ENCODE peak calls at places on chromosomes 4 and X, in nine cellular contexts. J is kidney, V is HepG2, S is right atrium auricular region, I is fibroblast of lung, T is right lobe of liver, D is breast epithelium, A is foreskin fibroblast, E is fibroblast of mammary gland. L is an unnamed sample.

GRCh38 chr4:179095585-179096228 is 1653.5 kb upstream of the AGA start:
- DNase-seq in J (no peak), V (no peak), S (no peak), I (peak), T (no peak), D (no peak), A (no peak), E (peak), L (no peak)

GRCh38 chr4:98630804-98631454 is 27.5 kb downstream of the TSPAN5 start:
- DNase-seq in J (no peak), V (no peak), S (no peak), I (no peak), T (no peak), D (no peak), A (peak), E (peak), L (no peak)

GRCh38 chr4:56289934-56290333 is 97.4 kb downstream of the AASDH start:
- DNase-seq in J (no peak), V (no peak), S (no peak), I (no peak), T (no peak), D (no peak), A (no peak), E (no peak), L (peak)

GRCh38 chrX:11103751-11104150 is 7.4 kb upstream of the HCCS start:
- DNase-seq in J (no peak), V (no peak), S (no peak), I (no peak), T (no peak), D (no peak), A (no peak), E (no peak), L (no peak)

GRCh38 chr4:51906167-51906647 is 63.3 kb downstream of the DCUN1D4 start:
- DNase-seq in J (no peak), V (no peak), S (no peak), I (no peak), T (no peak), D (no peak), A (no peak), E (peak), L (peak)

GRCh38 chr4:17111959-17112659 is 213.7 kb upstream of the LDB2 start:
- DNase-seq in J (no peak), V (peak), S (no peak), I (no peak), T (no peak), D (no peak), A (no peak), E (peak), L (no peak)

GRCh38 chr4:6617246-6617645 is 23.2 kb upstream of the MRFAP1 start:
- DNase-seq in J (peak), V (no peak), S (no peak), I (no peak), T (no peak), D (no peak), A (no peak), E (no peak), L (no peak)

GRCh38 chrX:39855748-39856129 is 242.0 kb downstream of the BCOR start:
- DNase-seq in J (no peak), V (no peak), S (no peak), I (peak), T (no peak), D (no peak), A (no peak), E (peak), L (peak)

GRCh38 chr4:80592950-80593349 is 257.4 kb downstream of the CFAP299 start:
- DNase-seq in J (no peak), V (no peak), S (no peak), I (no peak), T (no peak), D (no peak), A (no peak), E (no peak), L (no peak)

GRCh38 chr4:71074452-71075299 is 81.2 kb downstream of the DCK start:
- DNase-seq in J (no peak), V (no peak), S (no peak), I (no peak), T (no peak), D (no peak), A (no peak), E (no peak), L (no peak)

GRCh38 chr4:168409089-168409801 is 71.0 kb downstream of the DDX60L start:
- DNase-seq in J (no peak), V (no peak), S (no peak), I (peak), T (no peak), D (no peak), A (peak), E (peak), L (peak)

GRCh38 chr4:185394568-185395254 is 1.0 kb downstream of the LRP2BP start:
- DNase-seq in J (no peak), V (no peak), S (no peak), I (no peak), T (no peak), D (no peak), A (peak), E (peak), L (no peak)

GRCh38 chrX:56802921-56803848 is 74.1 kb downstream of the NBDY start:
- DNase-seq in J (peak), V (peak), S (peak), I (peak), T (peak), D (peak), A (peak), E (peak), L (peak)

GRCh38 chrX:134782796-134783195 is 124.5 kb upstream of the PLAC1 start:
- DNase-seq in J (no peak), V (no peak), S (no peak), I (peak), T (no peak), D (no peak), A (no peak), E (peak), L (peak)

GRCh38 chr4:73705056-73705432 is 35.3 kb upstream of the CXCL8 start:
- DNase-seq in J (no peak), V (no peak), S (no peak), I (peak), T (no peak), D (no peak), A (peak), E (peak), L (peak)

GRCh38 chr4:169811476-169811875 is 53.7 kb upstream of the HPF1 start:
- DNase-seq in J (no peak), V (no peak), S (no peak), I (no peak), T (no peak), D (no peak), A (no peak), E (peak), L (no peak)

GRCh38 chrX:73525928-73526690 is 36.9 kb upstream of the CHIC1 start:
- DNase-seq in J (no peak), V (no peak), S (no peak), I (no peak), T (no peak), D (no peak), A (no peak), E (no peak), L (no peak)

GRCh38 chr4:31040106-31040505 is 319.9 kb downstream of the PCDH7 start:
- DNase-seq in J (no peak), V (no peak), S (no peak), I (no peak), T (no peak), D (no peak), A (no peak), E (no peak), L (no peak)

GRCh38 chr4:13912966-13913365 is 285.4 kb upstream of the BOD1L1 start:
- DNase-seq in J (no peak), V (no peak), S (no peak), I (peak), T (no peak), D (no peak), A (peak), E (peak), L (peak)

GRCh38 chr4:38365748-38366310 is 298.2 kb upstream of the KLF3 start:
- DNase-seq in J (no peak), V (peak), S (no peak), I (no peak), T (no peak), D (no peak), A (no peak), E (no peak), L (no peak)

GRCh38 chr4:149371021-149371420 is 444.6 kb downstream of the IQCM start:
- DNase-seq in J (no peak), V (peak), S (no peak), I (peak), T (peak), D (no peak), A (no peak), E (peak), L (peak)

GRCh38 chr4:80182237-80182866 is 15.0 kb upstream of the PRDM8 start:
- DNase-seq in J (no peak), V (no peak), S (no peak), I (no peak), T (no peak), D (no peak), A (no peak), E (no peak), L (no peak)

GRCh38 chr4:150078996-150079581 is 844 bp downstream of the DCLK2 start:
- DNase-seq in J (peak), V (no peak), S (no peak), I (peak), T (peak), D (no peak), A (peak), E (peak), L (peak)

GRCh38 chr4:48813984-48814383 is 16.9 kb upstream of the OCIAD1 start:
- DNase-seq in J (no peak), V (no peak), S (no peak), I (no peak), T (no peak), D (no peak), A (no peak), E (no peak), L (no peak)

GRCh38 chrX:134679226-134679625 is 21.0 kb upstream of the PLAC1 start:
- DNase-seq in J (no peak), V (no peak), S (no peak), I (peak), T (no peak), D (no peak), A (peak), E (peak), L (peak)

GRCh38 chr4:140675599-140676231 is 80.5 kb downstream of the TBC1D9 start:
- DNase-seq in J (no peak), V (no peak), S (no peak), I (no peak), T (no peak), D (no peak), A (no peak), E (no peak), L (no peak)

GRCh38 chr4:120228086-120228485 is 161.4 kb upstream of the MAD2L1 start:
- DNase-seq in J (no peak), V (no peak), S (no peak), I (peak), T (no peak), D (no peak), A (no peak), E (peak), L (peak)

GRCh38 chr4:137266511-137266910 is 265.8 kb downstream of the PCDH18 start:
- DNase-seq in J (no peak), V (no peak), S (no peak), I (no peak), T (no peak), D (no peak), A (no peak), E (peak), L (no peak)

GRCh38 chr4:163610642-163611041 is 116.2 kb downstream of the TMA16 start:
- DNase-seq in J (no peak), V (no peak), S (no peak), I (no peak), T (no peak), D (no peak), A (no peak), E (no peak), L (no peak)

GRCh38 chr4:97475621-97476020 is 667.7 kb downstream of the STPG2 start:
- DNase-seq in J (no peak), V (no peak), S (no peak), I (no peak), T (no peak), D (no peak), A (no peak), E (no peak), L (no peak)

GRCh38 chr4:144748814-144749555 is 103.0 kb downstream of the HHIP start:
- DNase-seq in J (no peak), V (no peak), S (no peak), I (no peak), T (no peak), D (no peak), A (no peak), E (no peak), L (no peak)

DNA sequence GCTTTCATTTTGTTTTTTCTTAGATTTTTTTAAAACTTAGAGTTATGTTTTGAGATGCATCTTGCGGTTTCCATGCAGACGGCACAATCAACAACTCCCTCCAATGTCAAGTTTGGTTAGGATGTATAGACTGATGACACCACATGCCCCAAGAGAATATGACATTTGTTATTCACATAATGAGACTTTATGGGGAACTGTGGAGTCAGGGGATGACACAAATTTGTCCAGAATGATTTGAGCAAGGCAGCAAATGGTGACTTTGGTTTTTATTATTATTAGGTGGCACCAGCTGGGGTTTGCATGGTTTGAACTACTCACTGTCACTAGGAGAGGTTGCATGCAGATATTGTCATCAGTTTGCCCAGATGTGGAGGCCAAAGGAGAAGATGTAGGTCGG is 461.8 kb upstream of the PRKX start:
- DNase-seq in J (no peak), V (no peak), S (no peak), I (no peak), T (no peak), D (no peak), A (no peak), E (no peak), L (no peak)
- H3K4me3 ChIP-seq in J (no peak), V (no peak), S (no peak), I (no peak), T (no peak), D (no peak), A (no peak), E (no peak), L (no peak)

GRCh38 chrX:37816766-37817165 is 30.6 kb downstream of the DYNLT3 start:
- DNase-seq in J (no peak), V (no peak), S (no peak), I (no peak), T (no peak), D (no peak), A (no peak), E (no peak), L (no peak)
- TF ChIP-seq CTCF in J (no peak), V (no peak), S (no peak), I (no peak), T (no peak), D (no peak), A (no peak), E (no peak), L (no peak)

GRCh38 chrX:16836371-16836770 is 33.8 kb downstream of the RBBP7 start:
- DNase-seq in J (no peak), V (peak), S (no peak), I (peak), T (no peak), D (no peak), A (peak), E (peak), L (no peak)

GRCh38 chrX:16839224-16839851 is 30.8 kb downstream of the RBBP7 start:
- DNase-seq in J (no peak), V (no peak), S (no peak), I (no peak), T (no peak), D (no peak), A (no peak), E (no peak), L (no peak)

GRCh38 chrX:16834811-16835210 is 35.4 kb downstream of the RBBP7 start:
- DNase-seq in J (no peak), V (no peak), S (no peak), I (no peak), T (no peak), D (no peak), A (no peak), E (no peak), L (no peak)

GRCh38 chrX:16839852-16840460 is 30.2 kb downstream of the RBBP7 start:
- DNase-seq in J (no peak), V (no peak), S (no peak), I (peak), T (no peak), D (no peak), A (peak), E (peak), L (peak)

GRCh38 chrX:16838202-16839066 is 31.7 kb downstream of the RBBP7 start:
- DNase-seq in J (no peak), V (no peak), S (no peak), I (peak), T (peak), D (no peak), A (peak), E (peak), L (peak)
- H3K4me3 ChIP-seq in J (no peak), V (no peak), S (no peak), I (no peak), T (no peak), D (no peak), A (no peak), E (no peak), L (no peak)

DNA sequence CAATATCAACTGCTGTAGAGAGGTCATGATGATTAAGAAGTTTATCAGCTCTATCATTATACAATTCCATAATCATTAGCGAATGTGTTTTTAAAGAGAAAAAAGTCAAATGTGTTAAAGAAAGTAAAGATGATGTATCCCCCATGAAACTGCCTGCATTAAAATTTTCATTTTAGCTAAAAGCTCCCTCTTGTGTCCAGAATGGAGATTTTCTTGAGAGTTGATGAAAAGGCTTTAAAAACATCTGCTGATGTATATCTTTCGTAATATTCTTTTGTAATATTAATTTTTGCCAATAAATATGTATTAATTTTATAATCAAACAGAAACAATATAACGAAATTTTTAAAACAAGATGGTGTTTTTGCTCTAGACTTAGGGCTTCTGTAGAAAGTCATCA is 52.1 kb upstream of the LHFPL1 start:
- DNase-seq in J (no peak), V (no peak), S (no peak), I (peak), T (no peak), D (no peak), A (no peak), E (peak), L (peak)
- TF ChIP-seq CTCF in J (no peak), V (no peak), S (no peak), I (peak), T (no peak), D (no peak), A (peak), E (peak), L (peak)

GRCh38 chr4:153494562-153494961 is 28.4 kb downstream of the TMEM131L start:
- DNase-seq in J (no peak), V (no peak), S (no peak), I (no peak), T (no peak), D (no peak), A (no peak), E (no peak), L (no peak)
- H3K4me3 ChIP-seq in J (no peak), V (no peak), S (no peak), I (no peak), T (no peak), D (no peak), A (no peak), E (no peak), L (no peak)

GRCh38 chr4:7698586-7698985 is 241.1 kb downstream of the AFAP1 start:
- DNase-seq in J (no peak), V (no peak), S (no peak), I (no peak), T (no peak), D (no peak), A (no peak), E (peak), L (peak)
- TF ChIP-seq CTCF in J (no peak), V (no peak), S (no peak), I (no peak), T (no peak), D (no peak), A (peak), E (peak), L (peak)

DNA sequence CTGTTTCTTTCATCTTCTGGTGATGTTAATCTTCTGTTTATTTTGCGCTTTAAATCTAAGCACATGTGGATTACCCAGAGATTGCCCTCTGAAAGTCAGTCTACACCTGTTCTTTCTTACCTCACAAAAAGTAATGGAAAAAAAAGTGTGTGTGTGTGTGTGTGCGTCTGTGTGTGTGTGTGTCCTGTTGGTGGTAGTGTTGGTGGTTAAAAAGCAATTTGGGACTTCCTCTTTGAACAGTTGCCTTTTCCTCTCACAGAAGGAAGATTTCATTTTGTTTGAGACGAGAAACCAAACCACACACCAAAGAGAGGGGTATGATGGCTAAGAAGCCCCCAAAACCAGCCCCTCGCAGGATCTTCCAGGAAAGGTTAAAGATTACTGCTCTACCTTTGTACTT is at the start of gene STAP1:
- DNase-seq in J (no peak), V (no peak), S (no peak), I (no peak), T (no peak), D (no peak), A (no peak), E (no peak), L (no peak)
- H3K4me3 ChIP-seq in J (no peak), V (no peak), S (no peak), I (no peak), T (no peak), D (no peak), A (no peak), E (no peak), L (no peak)

GRCh38 chrX:119574394-119575266 is at the start of gene UBE2A:
- DNase-seq in J (peak), V (peak), S (peak), I (peak), T (peak), D (peak), A (peak), E (peak), L (peak)
- TF ChIP-seq CTCF in J (no peak), V (peak), S (no peak), I (peak), T (peak), D (peak), A (peak), E (no peak), L (peak)

DNA sequence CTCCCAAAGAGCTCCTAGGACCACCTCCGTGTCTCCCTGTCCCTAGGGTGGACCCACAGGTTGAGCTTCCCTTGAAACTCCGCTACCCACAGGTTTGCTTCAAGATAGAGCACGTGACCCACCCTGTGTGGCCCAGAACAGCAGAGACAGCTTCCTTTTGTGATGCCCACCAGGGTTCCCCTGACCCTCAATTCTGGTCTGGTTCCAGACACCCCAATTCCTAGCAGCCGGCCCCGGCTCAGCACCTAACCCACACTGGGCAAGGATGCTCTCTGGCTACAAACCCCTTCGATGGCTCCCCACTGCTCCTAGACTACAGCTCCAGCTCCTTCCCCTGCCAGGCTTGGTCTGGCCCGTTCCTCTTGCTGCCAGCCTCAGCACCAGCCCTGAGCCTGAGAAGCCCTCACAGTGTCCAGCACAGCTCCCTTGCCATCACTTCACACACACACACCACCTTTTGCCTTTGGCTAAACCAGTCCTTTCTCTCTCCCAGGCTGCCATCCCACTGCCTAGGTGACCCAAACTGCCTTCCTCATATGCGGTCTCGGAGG is 6.3 kb downstream of the PNCK start:
- DNase-seq in J (peak), V (no peak), S (no peak), I (no peak), T (no peak), D (no peak), A (no peak), E (no peak), L (no peak)
- H3K4me3 ChIP-seq in J (no peak), V (no peak), S (no peak), I (no peak), T (no peak), D (no peak), A (no peak), E (no peak), L (no peak)